ENCODE peak calls at places on chromosomes 6 and 20, in four cellular contexts. Q, N, K and D are unnamed samples.

GRCh38 chr6:24426729-24427446 is 24.2 kb downstream of the MRS2 start:
- DNase-seq in K (no peak), N (no peak), Q (no peak), D (no peak)

GRCh38 chr6:169763308-169763707 is 11.9 kb downstream of the ERMARD start:
- DNase-seq in Q (no peak), N (no peak), K (peak), D (no peak)

GRCh38 chr20:17859616-17860232 is 108.9 kb downstream of the SNX5 start:
- DNase-seq in N (no peak), Q (no peak), K (no peak), D (no peak)

GRCh38 chr20:32560989-32561830 is 23.9 kb downstream of the NOL4L start:
- DNase-seq in N (no peak), Q (no peak), K (no peak), D (no peak)

GRCh38 chr6:5490495-5491069 is 229.3 kb downstream of the FARS2 start:
- DNase-seq in N (no peak), K (no peak), Q (no peak), D (no peak)

GRCh38 chr6:38688579-38689087 is 14.3 kb downstream of the GLO1 start:
- DNase-seq in K (no peak), Q (no peak), N (no peak), D (no peak)

GRCh38 chr6:4603856-4604369 is 172.3 kb upstream of the CDYL start:
- DNase-seq in K (no peak), Q (no peak), N (no peak), D (no peak)

GRCh38 chr6:36062247-36062646 is 34.6 kb downstream of the MAPK14 start:
- DNase-seq in K (no peak), N (no peak), Q (no peak), D (no peak)

GRCh38 chr6:11381801-11382513 is 149.5 kb upstream of the NEDD9 start:
- DNase-seq in Q (no peak), N (no peak), K (no peak), D (no peak)

GRCh38 chr6:84282566-84282965 is 55.1 kb upstream of the CEP162 start:
- DNase-seq in N (no peak), K (no peak), Q (no peak), D (no peak)

GRCh38 chr6:33069021-33069738 is 4.3 kb downstream of the HLA-DPA1 start:
- DNase-seq in N (no peak), Q (no peak), K (no peak), D (no peak)

GRCh38 chr6:162773996-162774395 is 46.2 kb downstream of the PACRG start:
- DNase-seq in N (no peak), K (no peak), Q (no peak), D (no peak)

GRCh38 chr6:63351995-63352586 is 32.3 kb upstream of the LGSN start:
- DNase-seq in N (peak), K (peak), Q (no peak), D (peak)

GRCh38 chr6:74715362-74716068 is 490.3 kb downstream of the COL12A1 start:
- DNase-seq in Q (no peak), N (peak), K (no peak), D (no peak)

GRCh38 chr20:60718743-60719142 is 533.3 kb upstream of the CDH4 start:
- DNase-seq in N (no peak), K (no peak), Q (no peak), D (no peak)

GRCh38 chr6:45431314-45432058 is 53.8 kb upstream of the SUPT3H start:
- DNase-seq in Q (no peak), K (no peak), N (no peak), D (no peak)

GRCh38 chr6:609905-610304 is 47.0 kb downstream of the HUS1B start:
- DNase-seq in K (no peak), N (no peak), Q (no peak), D (no peak)

GRCh38 chr6:16841241-16841640 is 80.0 kb upstream of the ATXN1 start:
- DNase-seq in N (no peak), Q (no peak), K (no peak), D (no peak)

DNA sequence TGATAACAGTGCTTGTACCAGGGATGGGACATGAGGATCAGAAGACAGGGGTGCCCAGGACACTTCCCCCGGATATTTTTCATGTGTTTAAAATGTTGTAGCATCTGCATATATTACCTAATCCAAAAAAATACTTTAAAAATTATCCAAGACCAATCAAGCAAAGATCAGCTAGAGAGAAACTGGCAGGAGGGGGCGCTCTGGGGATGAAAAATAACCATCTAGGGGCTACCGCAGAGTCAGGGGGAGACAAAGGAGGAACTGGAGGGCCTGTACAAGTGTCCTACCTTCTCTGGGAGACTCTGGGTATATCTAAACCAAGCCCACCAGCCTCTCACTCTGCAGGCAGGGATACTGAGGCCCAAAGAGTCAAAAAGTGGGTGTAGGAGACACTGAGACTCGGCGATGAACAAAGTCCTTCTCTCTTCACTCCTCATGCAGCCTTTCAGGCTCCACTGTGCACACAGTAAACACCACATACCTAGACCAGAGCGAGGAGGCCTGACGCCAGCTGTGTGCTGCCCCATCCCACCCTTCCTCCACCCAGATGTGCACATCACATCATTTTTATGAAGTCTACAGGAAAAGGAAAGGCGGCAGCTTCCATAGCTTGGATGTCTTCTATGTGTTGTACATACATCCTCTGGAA is 9.8 kb downstream of the RIMS4 start:
- DNase-seq in K (no peak), N (no peak), Q (no peak), D (no peak)
- TF ChIP-seq CTCF in K (peak), N (peak), Q (peak), D (peak)

GRCh38 chr20:44477151-44477550 is 1.5 kb downstream of the TTPAL start:
- DNase-seq in N (no peak), Q (no peak), K (no peak), D (no peak)

GRCh38 chr20:44475372-44475693 is 341 bp upstream of the TTPAL start:
- DNase-seq in Q (no peak), N (no peak), K (no peak), D (no peak)

GRCh38 chr20:44479643-44480042 is 4.0 kb downstream of the TTPAL start:
- DNase-seq in Q (no peak), K (no peak), N (no peak), D (no peak)

GRCh38 chr20:44478188-44478587 is 2.5 kb downstream of the TTPAL start:
- DNase-seq in K (no peak), Q (no peak), N (no peak), D (no peak)

DNA sequence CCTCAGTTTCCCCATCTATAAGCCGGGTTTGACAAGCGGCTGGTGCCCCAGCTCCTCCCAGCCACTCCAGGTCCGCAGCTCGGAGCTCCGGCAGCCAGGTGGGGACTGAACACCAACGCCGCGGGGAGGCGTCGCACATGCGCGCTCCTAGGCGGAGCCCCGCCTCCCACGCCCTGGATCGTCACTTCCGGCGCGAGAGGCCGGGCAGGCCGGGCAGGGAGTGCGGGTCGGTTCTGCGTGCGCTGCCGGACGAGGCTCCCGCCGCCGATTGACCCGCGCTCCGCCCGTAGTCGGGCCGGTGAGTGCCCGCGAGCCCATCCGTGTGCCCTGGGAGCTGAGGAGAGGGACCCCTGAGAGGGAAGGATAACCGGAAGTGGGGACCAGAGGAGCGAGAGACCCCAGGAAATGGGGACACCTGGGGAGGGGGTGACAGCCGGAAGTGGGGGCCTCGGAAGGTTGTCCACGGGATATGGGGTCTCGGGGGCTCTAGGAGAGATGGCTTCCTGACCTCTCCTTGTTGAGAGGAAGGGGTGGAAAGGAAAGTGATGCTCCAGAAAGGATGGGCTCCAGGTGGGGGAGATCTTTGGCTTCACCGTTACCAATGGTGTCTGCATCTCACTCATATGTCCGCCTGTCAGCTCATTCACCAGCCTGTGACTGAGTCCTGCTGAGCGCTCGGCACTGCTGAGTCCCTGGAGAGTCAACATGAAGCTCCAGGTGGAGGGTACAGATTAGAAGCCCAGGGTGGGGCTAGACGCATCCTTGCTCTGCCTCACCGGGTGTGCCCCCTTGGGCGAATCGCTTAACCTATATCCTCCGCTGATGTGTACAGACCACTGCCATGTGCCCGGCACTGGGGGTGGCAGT is at the start of gene TTPAL:
- DNase-seq in Q (peak), N (peak), K (peak), D (peak)
- TF ChIP-seq CTCF in Q (peak), N (peak), K (peak), D (peak)

GRCh38 chr20:63234693-63235398 is 859 bp upstream of the BIRC7 start:
- DNase-seq in K (no peak), Q (no peak), N (no peak), D (no peak)
- TF ChIP-seq CTCF in K (peak), Q (peak), N (peak), D (peak)

GRCh38 chr6:25961619-25962367 is 809 bp upstream of the TRIM38 start:
- DNase-seq in Q (no peak), N (no peak), K (no peak), D (no peak)

GRCh38 chr6:25958700-25959162 is 3.9 kb upstream of the TRIM38 start:
- DNase-seq in N (no peak), Q (no peak), K (no peak), D (no peak)

GRCh38 chr6:25960689-25961088 is 1.9 kb upstream of the TRIM38 start:
- DNase-seq in N (no peak), K (no peak), Q (no peak), D (no peak)

GRCh38 chr6:25962368-25963127 is at the start of gene TRIM38:
- DNase-seq in N (peak), Q (peak), K (peak), D (peak)

GRCh38 chr6:25959890-25960531 is 2.6 kb upstream of the TRIM38 start:
- DNase-seq in N (no peak), K (no peak), Q (peak), D (peak)
- TF ChIP-seq CTCF in N (no peak), K (no peak), Q (no peak), D (no peak)

DNA sequence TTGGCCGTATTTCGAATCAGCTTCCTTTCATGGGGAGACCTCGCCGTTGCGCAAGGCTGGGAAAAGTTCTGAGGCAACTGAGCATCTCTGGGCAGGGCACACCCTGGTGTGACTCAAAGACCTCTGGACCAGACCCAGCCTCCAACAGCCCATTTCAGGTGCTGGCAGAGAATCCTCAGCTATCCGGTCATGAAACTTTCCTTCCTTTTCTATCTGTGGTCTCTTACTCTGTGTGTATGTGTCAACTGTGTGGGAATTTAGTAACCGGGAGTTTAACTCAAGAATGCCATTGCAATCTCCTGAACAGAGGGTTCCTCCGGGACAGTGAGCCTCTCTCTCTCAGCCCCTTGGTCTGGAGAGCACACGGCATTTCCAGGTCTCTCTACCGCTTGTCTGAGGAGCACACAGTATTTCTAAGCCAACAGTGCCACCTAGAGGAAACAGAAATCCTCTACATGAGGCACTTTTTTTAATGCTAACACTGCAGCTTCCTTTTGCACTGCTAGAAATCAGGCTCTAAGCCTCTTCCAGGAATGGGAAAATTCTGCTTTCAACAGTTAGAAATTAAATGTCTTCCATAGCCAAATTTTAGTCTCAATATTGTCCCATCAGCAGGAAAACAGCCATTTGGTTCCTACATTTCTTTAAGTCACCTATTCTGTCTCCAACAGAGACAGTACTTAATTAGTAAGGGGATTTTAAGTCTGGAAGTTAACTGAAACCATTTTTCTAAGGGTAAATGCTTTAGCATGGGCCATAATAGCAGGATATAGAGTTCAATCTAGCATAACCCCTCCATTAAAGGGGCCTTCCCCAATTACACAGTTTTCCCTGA is 32.7 kb downstream of the PLN start:
- DNase-seq in K (peak), N (peak), Q (peak), D (peak)
- TF ChIP-seq CTCF in K (peak), N (peak), Q (peak), D (peak)

DNA sequence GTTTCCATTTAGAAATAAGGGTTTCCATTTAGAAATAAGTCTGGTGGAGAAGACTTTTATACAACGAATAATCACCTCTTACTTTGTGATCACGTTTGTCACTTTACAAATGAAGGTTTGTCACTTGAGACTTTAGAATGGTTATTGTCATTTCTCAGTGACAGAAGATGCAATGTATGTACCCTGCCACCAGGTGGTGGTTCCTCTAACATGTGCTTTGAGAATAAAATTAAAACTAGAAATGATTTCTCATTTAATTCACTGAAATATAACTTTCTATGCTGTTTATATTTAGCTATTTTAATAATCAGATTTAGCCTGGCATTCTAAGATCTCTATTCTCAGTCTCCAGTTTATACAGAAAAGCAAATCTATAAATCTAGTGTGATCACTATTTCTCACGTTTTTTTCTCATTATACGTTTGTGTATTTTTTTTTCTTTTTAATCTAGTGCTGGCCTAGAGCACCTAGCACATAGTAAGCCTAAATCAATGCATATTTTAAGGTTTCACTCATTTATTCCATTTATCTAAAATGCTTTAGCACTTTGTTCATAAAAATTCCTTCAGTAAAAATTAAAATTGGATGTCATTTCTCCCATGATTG is 57.4 kb upstream of the TFAP2D start:
- DNase-seq in Q (no peak), K (no peak), N (no peak), D (no peak)
- TF ChIP-seq CTCF in Q (peak), K (peak), N (peak), D (peak)

DNA sequence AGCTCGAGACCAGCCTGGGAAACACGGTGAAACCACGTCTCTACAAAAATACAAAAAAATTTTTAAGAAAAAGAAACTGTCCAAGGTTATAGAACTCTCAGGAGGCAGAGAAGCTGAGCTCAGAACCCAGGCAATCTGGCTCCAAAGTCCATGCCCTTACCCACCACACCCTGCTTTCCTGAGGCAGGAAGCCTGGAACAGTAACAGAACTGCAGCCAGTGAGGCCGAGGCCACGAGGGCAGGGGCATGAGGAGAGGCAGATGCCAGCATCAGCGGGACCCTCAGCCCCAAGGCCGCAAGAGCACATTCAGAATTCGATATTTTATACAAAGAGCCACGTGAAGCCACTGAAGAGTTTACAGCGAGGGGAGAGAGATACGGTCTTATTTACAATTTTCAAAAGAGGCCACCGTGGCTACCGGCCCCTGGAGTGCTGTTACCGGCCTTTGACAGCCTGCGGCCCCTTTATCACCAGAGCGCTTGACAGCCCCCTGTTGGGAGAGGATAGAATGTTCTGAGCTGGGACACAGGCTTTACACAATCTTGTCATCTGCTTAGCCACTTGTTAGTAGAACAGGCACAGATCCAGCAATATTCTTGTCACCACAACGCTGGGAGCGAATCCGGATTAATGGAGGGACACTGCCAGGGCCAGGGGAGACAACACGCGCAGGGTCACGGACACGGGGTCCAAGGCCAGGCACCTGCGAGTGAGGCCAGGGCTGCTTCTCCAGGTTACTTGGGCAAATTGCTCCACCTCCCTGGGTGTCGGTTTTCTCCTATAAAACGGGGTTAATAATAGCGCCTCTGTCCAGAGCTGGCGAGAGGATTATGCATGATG is 5.6 kb downstream of the SPATA2 start:
- DNase-seq in N (no peak), K (peak), Q (no peak), D (no peak)
- TF ChIP-seq CTCF in N (peak), K (peak), Q (peak), D (peak)

DNA sequence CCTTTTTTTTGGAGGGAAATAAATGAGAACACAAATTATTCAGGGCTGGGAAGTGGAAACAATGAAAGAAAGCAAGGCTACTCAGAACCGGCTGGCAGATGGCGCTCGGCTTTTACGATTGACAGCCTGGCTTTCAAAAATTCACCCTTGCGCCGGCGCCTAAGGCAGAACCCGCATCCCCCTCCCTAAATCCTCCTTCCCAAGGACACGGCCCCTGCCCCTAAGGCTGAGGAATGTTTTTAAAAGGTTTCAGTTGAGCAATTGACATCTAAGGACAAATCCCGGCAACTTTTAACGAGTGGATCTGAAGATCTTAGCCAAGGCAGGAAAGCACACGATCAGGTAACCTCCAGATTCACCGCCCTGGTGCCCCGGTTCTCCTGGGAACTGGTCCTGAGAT is 16.3 kb downstream of the GNAS start:
- DNase-seq in Q (no peak), N (no peak), K (no peak), D (no peak)
- TF ChIP-seq CTCF in Q (peak), N (peak), K (peak), D (peak)